ENCODE peak calls at places on chromosomes 2 and 18, in four cellular contexts. Q, M, U and O are unnamed samples.

GRCh38 chr2:168119519-168120141 is 127.8 kb downstream of the STK39 start:
- DNase-seq in Q (peak), M (no peak), U (peak), O (peak)

GRCh38 chr18:68533641-68534040 is 181.3 kb downstream of the TMX3 start:
- DNase-seq in Q (no peak), M (no peak), U (no peak), O (no peak)

GRCh38 chr18:72460210-72460680 is 83.9 kb downstream of the CBLN2 start:
- DNase-seq in Q (no peak), M (no peak), U (no peak), O (no peak)

GRCh38 chr18:12255626-12256026 is 1.5 kb downstream of the CIDEA start:
- DNase-seq in Q (no peak), M (no peak), U (peak), O (no peak)

GRCh38 chr2:39632871-39633270 is 32.8 kb upstream of the TMEM178A start:
- DNase-seq in Q (no peak), M (no peak), U (no peak), O (no peak)

GRCh38 chr18:59646946-59647307 is 50.3 kb downstream of the CCBE1 start:
- DNase-seq in Q (no peak), M (no peak), U (no peak), O (no peak)

GRCh38 chr2:168565512-168565911 is 109.4 kb downstream of the CERS6 start:
- DNase-seq in Q (no peak), M (no peak), U (no peak), O (no peak)

GRCh38 chr2:150885774-150886386 is 375.8 kb downstream of the RBM43 start:
- DNase-seq in Q (no peak), M (no peak), U (no peak), O (no peak)

GRCh38 chr2:38174646-38175096 is 98.7 kb upstream of the CYP1B1 start:
- DNase-seq in Q (no peak), M (no peak), U (no peak), O (no peak)

GRCh38 chr2:71618327-71619113 is 165.2 kb downstream of the DYSF start:
- DNase-seq in Q (no peak), M (no peak), U (no peak), O (no peak)

GRCh38 chr2:127695491-127696472 is 5.5 kb upstream of the SFT2D3 start:
- DNase-seq in Q (no peak), M (peak), U (peak), O (peak)

GRCh38 chr2:88077076-88077475 is 9.5 kb downstream of the SMYD1 start:
- DNase-seq in Q (no peak), M (no peak), U (no peak), O (no peak)

GRCh38 chr2:54871457-54872103 is 148.1 kb downstream of the EML6 start:
- DNase-seq in Q (no peak), M (no peak), U (no peak), O (no peak)

GRCh38 chr2:42998721-42999120 is 206.3 kb upstream of the HAAO start:
- DNase-seq in Q (no peak), M (no peak), U (no peak), O (no peak)

GRCh38 chr2:42999856-43000241 is 207.5 kb upstream of the HAAO start:
- DNase-seq in Q (no peak), M (no peak), U (no peak), O (peak)

GRCh38 chr2:43000242-43001054 is 208.1 kb upstream of the HAAO start:
- DNase-seq in Q (no peak), M (no peak), U (no peak), O (no peak)

GRCh38 chr2:43001055-43001378 is 208.6 kb upstream of the HAAO start:
- DNase-seq in Q (no peak), M (no peak), U (no peak), O (no peak)

DNA sequence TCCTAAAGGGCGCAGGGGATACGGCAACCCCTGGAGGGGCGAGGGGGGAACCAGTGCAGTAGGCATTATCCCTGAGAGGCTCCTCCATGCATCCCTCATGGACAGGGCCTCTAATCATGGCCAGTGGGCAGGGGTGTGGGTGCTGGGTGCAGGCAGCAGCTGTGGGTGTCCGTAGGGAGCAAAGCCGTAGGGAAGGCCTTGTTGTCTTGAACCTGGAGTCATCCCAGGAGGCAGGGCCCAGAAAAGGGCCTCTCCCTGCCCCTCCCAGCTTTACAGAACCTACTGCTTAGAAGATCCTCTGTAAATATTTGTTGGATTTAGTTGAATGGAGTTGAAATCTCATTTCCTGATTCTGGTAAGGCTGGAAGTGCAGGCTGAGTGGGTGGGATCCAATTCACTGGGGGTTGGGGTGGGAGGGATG is 207.0 kb upstream of the HAAO start:
- DNase-seq in Q (no peak), M (no peak), U (no peak), O (peak)
- TF ChIP-seq MAX in Q (no peak), M (no peak), U (no peak), O (no peak)

GRCh38 chr2:25912851-25913695 is 34.8 kb upstream of the ASXL2 start:
- DNase-seq in Q (no peak), M (peak), U (no peak), O (no peak)
- TF ChIP-seq MAX in Q (no peak), M (no peak), U (no peak), O (no peak)

GRCh38 chr2:69827796-69828540 is 1.5 kb upstream of the GMCL1 start:
- DNase-seq in Q (no peak), M (no peak), U (no peak), O (no peak)
- TF ChIP-seq MAX in Q (no peak), M (no peak), U (no peak), O (no peak)

DNA sequence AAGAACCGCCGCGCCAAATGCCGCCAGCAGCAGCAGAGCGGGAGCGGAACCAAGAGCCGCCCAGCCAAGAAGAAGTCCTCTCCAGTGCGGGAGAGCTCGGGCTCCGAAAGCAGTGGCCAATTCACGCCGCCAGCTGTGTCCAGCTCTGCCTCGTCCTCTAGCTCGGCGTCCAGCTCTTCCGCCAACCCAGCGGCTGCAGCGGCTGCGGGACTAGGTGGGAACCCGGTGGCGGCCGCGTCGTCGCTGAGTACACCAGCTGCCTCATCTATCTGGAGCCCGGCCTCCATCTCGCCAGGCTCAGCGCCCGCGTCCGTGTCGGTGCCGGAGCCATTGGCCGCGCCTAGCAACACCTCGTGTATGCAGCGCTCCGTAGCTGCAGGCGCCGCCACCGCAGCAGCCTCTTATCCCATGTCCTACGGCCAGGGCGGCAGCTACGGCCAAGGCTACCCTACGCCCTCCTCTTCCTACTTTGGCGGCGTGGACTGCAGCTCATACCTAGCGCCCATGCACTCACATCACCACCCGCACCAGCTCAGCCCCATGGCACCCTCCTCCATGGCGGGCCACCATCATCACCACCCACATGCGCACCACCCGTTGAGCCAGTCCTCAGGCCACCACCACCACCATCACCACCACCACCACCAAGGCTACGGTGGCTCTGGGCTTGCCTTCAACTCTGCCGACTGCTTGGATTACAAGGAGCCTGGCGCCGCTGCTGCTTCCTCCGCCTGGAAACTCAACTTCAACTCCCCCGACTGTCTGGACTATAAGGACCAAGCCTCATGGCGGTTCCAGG is 5.1 kb downstream of the OTX1 start:
- DNase-seq in Q (no peak), M (peak), U (no peak), O (no peak)
- TF ChIP-seq MAX in Q (no peak), M (no peak), U (no peak), O (no peak)

GRCh38 chr18:79919089-79919488 is 32.4 kb downstream of the SLC66A2 start:
- DNase-seq in Q (no peak), M (no peak), U (no peak), O (no peak)
- TF ChIP-seq MAX in Q (no peak), M (no peak), U (no peak), O (no peak)

GRCh38 chr2:223758131-223758840 is 79.1 kb downstream of the AP1S3 start:
- DNase-seq in Q (no peak), M (no peak), U (no peak), O (no peak)

GRCh38 chr2:223759569-223760430 is 77.6 kb downstream of the AP1S3 start:
- DNase-seq in Q (no peak), M (no peak), U (peak), O (peak)

GRCh38 chr2:223751012-223751411 is 86.4 kb downstream of the AP1S3 start:
- DNase-seq in Q (no peak), M (no peak), U (no peak), O (no peak)

GRCh38 chr2:223753940-223754339 is 83.4 kb downstream of the AP1S3 start:
- DNase-seq in Q (no peak), M (no peak), U (no peak), O (no peak)
- TF ChIP-seq MAX in Q (no peak), M (no peak), U (no peak), O (no peak)

DNA sequence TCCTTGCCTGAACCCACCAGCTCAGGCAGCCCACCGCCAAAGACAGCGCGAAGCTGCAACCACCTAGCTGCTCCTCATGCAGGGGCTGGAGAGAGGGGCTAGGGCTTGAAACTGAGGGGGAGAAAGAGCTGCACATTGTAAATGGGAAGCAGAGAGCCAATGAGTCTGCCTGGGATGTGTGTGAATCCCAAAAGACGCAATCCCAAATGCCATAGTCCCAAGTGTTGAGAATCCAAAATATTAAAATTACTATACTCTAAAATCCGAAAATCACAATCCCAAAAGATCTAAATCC is 9.4 kb downstream of the AMER3 start:
- DNase-seq in Q (no peak), M (no peak), U (no peak), O (no peak)
- TF ChIP-seq MAX in Q (no peak), M (no peak), U (no peak), O (no peak)

GRCh38 chr2:120761164-120761861 is 25.6 kb downstream of the GLI2 start:
- DNase-seq in Q (no peak), M (peak), U (no peak), O (no peak)

GRCh38 chr2:120760446-120761135 is 24.9 kb downstream of the GLI2 start:
- DNase-seq in Q (no peak), M (peak), U (no peak), O (no peak)

GRCh38 chr2:120759543-120760331 is 24.1 kb downstream of the GLI2 start:
- DNase-seq in Q (no peak), M (peak), U (no peak), O (no peak)

GRCh38 chr2:120761911-120762310 is 26.2 kb downstream of the GLI2 start:
- DNase-seq in Q (no peak), M (peak), U (no peak), O (no peak)

DNA sequence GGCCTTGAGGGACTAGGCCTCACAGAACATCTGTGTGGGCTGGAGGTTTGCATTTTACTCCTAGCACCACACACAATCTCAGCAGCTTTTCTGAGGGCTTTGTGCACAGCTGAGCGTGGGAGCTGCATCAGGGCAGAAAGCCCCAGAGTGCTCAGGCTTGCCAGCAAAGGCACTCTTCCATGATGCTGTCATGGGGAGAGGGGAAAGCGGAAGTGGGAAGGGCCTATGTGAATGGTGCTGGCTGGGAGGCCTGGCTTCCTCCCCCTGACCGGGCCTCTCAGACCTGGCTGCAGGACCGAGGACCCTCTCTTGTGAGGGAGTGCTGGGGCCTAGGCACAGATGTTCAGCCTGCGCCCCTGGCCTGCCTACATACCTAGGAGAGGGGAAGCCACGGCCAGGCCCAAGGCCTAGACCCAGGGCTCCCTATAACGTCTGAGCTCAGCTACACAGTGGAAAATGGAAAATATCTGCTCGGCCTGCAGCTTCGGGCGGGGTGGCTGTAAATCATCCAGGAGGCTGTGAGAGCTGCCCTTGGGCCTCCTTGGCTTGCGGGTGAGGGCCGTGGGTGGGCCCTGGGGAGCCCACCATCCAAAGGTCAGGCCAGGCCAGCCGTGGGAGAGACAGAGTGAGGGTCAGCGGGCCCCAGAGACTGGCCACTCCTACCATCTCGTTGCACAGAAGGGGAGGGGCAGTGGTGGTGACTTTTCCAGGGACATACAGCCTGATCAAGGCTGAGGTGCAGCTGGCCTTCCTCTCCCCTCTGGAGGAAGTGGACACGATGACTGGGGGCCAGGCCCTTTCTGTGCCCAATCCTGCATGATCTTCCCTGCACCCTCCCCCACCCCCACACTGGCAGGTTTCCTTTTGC is 22.7 kb downstream of the GLI2 start:
- DNase-seq in Q (no peak), M (peak), U (no peak), O (no peak)
- TF ChIP-seq MAX in Q (no peak), M (peak), U (no peak), O (no peak)

GRCh38 chr18:13381907-13382682 is 163.5 kb downstream of the LDLRAD4 start:
- DNase-seq in Q (no peak), M (no peak), U (no peak), O (no peak)
- TF ChIP-seq MAX in Q (no peak), M (no peak), U (no peak), O (no peak)

GRCh38 chr18:22391571-22392359 is 25.9 kb downstream of the CTAGE1 start:
- DNase-seq in Q (no peak), M (no peak), U (no peak), O (peak)
- TF ChIP-seq MAX in Q (no peak), M (no peak), U (no peak), O (no peak)